ENCODE peak calls at places on chromosomes 5 and 9, in ten cellular contexts. One of them, this sample, is unnamed.

GRCh38 chr5:108747111-108748009 is at the start of gene FER:
- DNase-seq in NCI-H1092: no peak
- DNase-seq in AG04449: no peak
- DNase-seq in AG04450: no peak
- DNase-seq in HTR-8/SVneo: peak
- DNase-seq in activated CD4-positive, alpha-beta T cell treated with anti-CD3 and anti-CD28 coated beads, Interleukin-2, amount 10 ng/mL, durations not matched to agents 7 days and 5 days: peak
- DNase-seq in dorsolateral prefrontal cortex: no peak
- DNase-seq in stimulated activated naive CD4-positive, alpha-beta T cell: peak
- DNase-seq in HT-29: peak
- DNase-seq in neural crest cell: peak
- DNase-seq in this sample: peak

GRCh38 chr5:107979272-107979671 is 308.5 kb upstream of the EFNA5 start:
- DNase-seq in HTR-8/SVneo: no peak
- DNase-seq in neural crest cell: no peak
- DNase-seq in dorsolateral prefrontal cortex: no peak
- DNase-seq in stimulated activated naive CD4-positive, alpha-beta T cell: no peak
- DNase-seq in activated CD4-positive, alpha-beta T cell treated with anti-CD3 and anti-CD28 coated beads, Interleukin-2, amount 10 ng/mL, durations not matched to agents 7 days and 5 days: no peak
- DNase-seq in AG04450: no peak
- DNase-seq in HT-29: peak
- DNase-seq in AG04449: no peak
- DNase-seq in NCI-H1092: no peak
- DNase-seq in this sample: no peak

GRCh38 chr5:31844615-31845345 is 205.8 kb downstream of the PDZD2 start:
- DNase-seq in HTR-8/SVneo: no peak
- DNase-seq in AG04450: no peak
- DNase-seq in NCI-H1092: no peak
- DNase-seq in dorsolateral prefrontal cortex: no peak
- DNase-seq in activated CD4-positive, alpha-beta T cell treated with anti-CD3 and anti-CD28 coated beads, Interleukin-2, amount 10 ng/mL, durations not matched to agents 7 days and 5 days: no peak
- DNase-seq in HT-29: peak
- DNase-seq in stimulated activated naive CD4-positive, alpha-beta T cell: no peak
- DNase-seq in AG04449: no peak
- DNase-seq in neural crest cell: no peak
- DNase-seq in this sample: no peak

GRCh38 chr9:1094749-1095148 is 44.6 kb downstream of the DMRT2 start:
- DNase-seq in stimulated activated naive CD4-positive, alpha-beta T cell: no peak
- DNase-seq in HTR-8/SVneo: no peak
- DNase-seq in dorsolateral prefrontal cortex: no peak
- DNase-seq in AG04450: no peak
- DNase-seq in activated CD4-positive, alpha-beta T cell treated with anti-CD3 and anti-CD28 coated beads, Interleukin-2, amount 10 ng/mL, durations not matched to agents 7 days and 5 days: no peak
- DNase-seq in AG04449: no peak
- DNase-seq in HT-29: no peak
- DNase-seq in neural crest cell: no peak
- DNase-seq in NCI-H1092: no peak
- DNase-seq in this sample: no peak

GRCh38 chr9:38329980-38330379 is 62.5 kb upstream of the ALDH1B1 start:
- DNase-seq in HT-29: no peak
- DNase-seq in activated CD4-positive, alpha-beta T cell treated with anti-CD3 and anti-CD28 coated beads, Interleukin-2, amount 10 ng/mL, durations not matched to agents 7 days and 5 days: no peak
- DNase-seq in AG04449: no peak
- DNase-seq in stimulated activated naive CD4-positive, alpha-beta T cell: no peak
- DNase-seq in NCI-H1092: no peak
- DNase-seq in HTR-8/SVneo: no peak
- DNase-seq in AG04450: no peak
- DNase-seq in dorsolateral prefrontal cortex: no peak
- DNase-seq in neural crest cell: no peak
- DNase-seq in this sample: no peak

GRCh38 chr5:140220032-140220697 is 45.2 kb downstream of the CYSTM1 start:
- DNase-seq in AG04449: no peak
- DNase-seq in HT-29: no peak
- DNase-seq in stimulated activated naive CD4-positive, alpha-beta T cell: no peak
- DNase-seq in HTR-8/SVneo: no peak
- DNase-seq in AG04450: no peak
- DNase-seq in dorsolateral prefrontal cortex: no peak
- DNase-seq in NCI-H1092: no peak
- DNase-seq in activated CD4-positive, alpha-beta T cell treated with anti-CD3 and anti-CD28 coated beads, Interleukin-2, amount 10 ng/mL, durations not matched to agents 7 days and 5 days: no peak
- DNase-seq in neural crest cell: no peak
- DNase-seq in this sample: no peak

GRCh38 chr5:76782444-76782843 is 36.4 kb upstream of the F2RL1 start:
- DNase-seq in HTR-8/SVneo: no peak
- DNase-seq in activated CD4-positive, alpha-beta T cell treated with anti-CD3 and anti-CD28 coated beads, Interleukin-2, amount 10 ng/mL, durations not matched to agents 7 days and 5 days: no peak
- DNase-seq in neural crest cell: no peak
- DNase-seq in AG04449: no peak
- DNase-seq in NCI-H1092: no peak
- DNase-seq in stimulated activated naive CD4-positive, alpha-beta T cell: no peak
- DNase-seq in dorsolateral prefrontal cortex: no peak
- DNase-seq in AG04450: no peak
- DNase-seq in HT-29: no peak
- DNase-seq in this sample: no peak

GRCh38 chr5:78631931-78632330 is 16.6 kb downstream of the LHFPL2 start:
- DNase-seq in AG04450: no peak
- DNase-seq in neural crest cell: no peak
- DNase-seq in HT-29: no peak
- DNase-seq in stimulated activated naive CD4-positive, alpha-beta T cell: no peak
- DNase-seq in HTR-8/SVneo: no peak
- DNase-seq in dorsolateral prefrontal cortex: no peak
- DNase-seq in NCI-H1092: no peak
- DNase-seq in AG04449: no peak
- DNase-seq in activated CD4-positive, alpha-beta T cell treated with anti-CD3 and anti-CD28 coated beads, Interleukin-2, amount 10 ng/mL, durations not matched to agents 7 days and 5 days: no peak
- DNase-seq in this sample: no peak

GRCh38 chr5:161382702-161383101 is 163.8 kb downstream of the GABRB2 start:
- DNase-seq in activated CD4-positive, alpha-beta T cell treated with anti-CD3 and anti-CD28 coated beads, Interleukin-2, amount 10 ng/mL, durations not matched to agents 7 days and 5 days: no peak
- DNase-seq in dorsolateral prefrontal cortex: no peak
- DNase-seq in HTR-8/SVneo: no peak
- DNase-seq in AG04449: no peak
- DNase-seq in NCI-H1092: no peak
- DNase-seq in AG04450: no peak
- DNase-seq in stimulated activated naive CD4-positive, alpha-beta T cell: no peak
- DNase-seq in neural crest cell: no peak
- DNase-seq in HT-29: no peak
- DNase-seq in this sample: no peak

GRCh38 chr5:9045946-9046345 is 499.9 kb downstream of the SEMA5A start:
- DNase-seq in AG04449: no peak
- DNase-seq in HTR-8/SVneo: no peak
- DNase-seq in AG04450: no peak
- DNase-seq in dorsolateral prefrontal cortex: no peak
- DNase-seq in neural crest cell: no peak
- DNase-seq in HT-29: no peak
- DNase-seq in stimulated activated naive CD4-positive, alpha-beta T cell: no peak
- DNase-seq in NCI-H1092: no peak
- DNase-seq in activated CD4-positive, alpha-beta T cell treated with anti-CD3 and anti-CD28 coated beads, Interleukin-2, amount 10 ng/mL, durations not matched to agents 7 days and 5 days: no peak
- DNase-seq in this sample: no peak